ENCODE peak calls at places on chromosomes 13 and 19, in four cellular contexts. W, S, P and I are unnamed samples.

GRCh38 chr19:15260939-15261338 is 28.7 kb upstream of the EPHX3 start:
- DNase-seq in W (no peak), S (no peak), P (no peak), I (no peak)

GRCh38 chr13:99686157-99686572 is 184.9 kb downstream of the TM9SF2 start:
- DNase-seq in W (no peak), S (no peak), P (no peak), I (peak)

GRCh38 chr13:101711307-101712025 is 259.0 kb downstream of the ITGBL1 start:
- DNase-seq in W (no peak), S (no peak), P (no peak), I (no peak)

GRCh38 chr13:28658796-28659610 is at the start of gene POMP:
- DNase-seq in W (peak), S (peak), P (peak), I (peak)

GRCh38 chr13:59914556-59914955 is 249.2 kb downstream of the DIAPH3 start:
- DNase-seq in W (no peak), S (no peak), P (no peak), I (no peak)

GRCh38 chr19:24002256-24002945 is 84.6 kb upstream of the ZNF254 start:
- DNase-seq in W (no peak), S (no peak), P (no peak), I (no peak)

GRCh38 chr19:38932425-38933179 is 1.9 kb downstream of the MRPS12 start:
- DNase-seq in W (no peak), S (peak), P (no peak), I (peak)

GRCh38 chr13:52070929-52071523 is 46.5 kb downstream of the UTP14C start:
- DNase-seq in W (no peak), S (no peak), P (no peak), I (no peak)

GRCh38 chr13:101627556-101627943 is 175.1 kb downstream of the ITGBL1 start:
- DNase-seq in W (no peak), S (no peak), P (no peak), I (no peak)

GRCh38 chr19:35609881-35610353 is 2.6 kb upstream of the HAUS5 start:
- DNase-seq in W (no peak), S (no peak), P (no peak), I (no peak)

GRCh38 chr13:51269039-51269438 is 46.8 kb downstream of the FAM124A start:
- DNase-seq in W (no peak), S (no peak), P (no peak), I (no peak)

GRCh38 chr13:46720189-46720588 is 76.8 kb downstream of the ESD start:
- DNase-seq in W (no peak), S (no peak), P (no peak), I (no peak)

GRCh38 chr13:98372886-98373285 is 195.8 kb upstream of the RNF113B start:
- DNase-seq in W (no peak), S (no peak), P (no peak), I (no peak)

GRCh38 chr13:112733661-112734379 is 44.0 kb downstream of the ATP11A start:
- DNase-seq in W (peak), S (no peak), P (peak), I (no peak)

GRCh38 chr13:33577037-33577436 is 240.9 kb upstream of the RFC3 start:
- DNase-seq in W (no peak), S (no peak), P (no peak), I (no peak)

GRCh38 chr19:50794074-50794777 is 4.0 kb downstream of the ACP4 start:
- DNase-seq in W (no peak), S (no peak), P (no peak), I (no peak)

GRCh38 chr13:46172531-46172991 is 9.4 kb downstream of the LCP1 start:
- DNase-seq in W (no peak), S (no peak), P (no peak), I (no peak)

GRCh38 chr13:98172570-98173405 is 4.3 kb downstream of the RNF113B start:
- DNase-seq in W (no peak), S (no peak), P (no peak), I (no peak)

GRCh38 chr19:1361601-1362384 is 21.9 kb upstream of the NDUFS7 start:
- DNase-seq in W (no peak), S (no peak), P (no peak), I (peak)

GRCh38 chr19:3969435-3970312 is 1.2 kb downstream of the DAPK3 start:
- DNase-seq in W (no peak), S (no peak), P (no peak), I (no peak)

GRCh38 chr13:74573654-74574053 is 439.4 kb upstream of the KLF12 start:
- DNase-seq in W (no peak), S (peak), P (no peak), I (peak)

GRCh38 chr19:39397360-39398296 is 6.5 kb downstream of the MED29 start:
- DNase-seq in W (peak), S (peak), P (peak), I (peak)

GRCh38 chr13:87444135-87444534 is 227.0 kb upstream of the SLITRK5 start:
- DNase-seq in W (no peak), S (no peak), P (no peak), I (no peak)

GRCh38 chr19:3176715-3177501 is 1.7 kb upstream of the S1PR4 start:
- DNase-seq in W (peak), S (no peak), P (no peak), I (peak)

GRCh38 chr19:39098365-39099269 is 14.4 kb downstream of the ACP7 start:
- DNase-seq in W (no peak), S (no peak), P (no peak), I (no peak)

GRCh38 chr13:25771641-25772478 is 280.0 kb downstream of the SHISA2 start:
- DNase-seq in W (no peak), S (no peak), P (no peak), I (no peak)

GRCh38 chr13:91353494-91353893 is 6.0 kb downstream of the MIR17HG start:
- DNase-seq in W (no peak), S (no peak), P (no peak), I (no peak)

GRCh38 chr13:31321457-31321856 is 121.7 kb downstream of the B3GLCT start:
- DNase-seq in W (no peak), S (no peak), P (no peak), I (no peak)

GRCh38 chr13:99969934-99970760 is 1.4 kb downstream of the ZIC5 start:
- DNase-seq in W (no peak), S (no peak), P (peak), I (peak)